ENCODE peak calls at places on chromosomes 16 and 17, in five cellular contexts. Q is iPS DF 6.9, D is HCT116, P is tibial nerve, T is lower lobe of right lung. H is an unnamed sample.

GRCh38 chr16:22300427-22301071 is 3.3 kb downstream of the POLR3E start:
- DNase-seq in Q (no peak), D (no peak), P (no peak), T (peak; percentile 61), H (peak; percentile 71)

GRCh38 chr17:50953518-50953830 is 87.3 kb upstream of the TOB1 start:
- DNase-seq in Q (no peak), D (no peak), P (no peak), T (no peak), H (no peak)

GRCh38 chr16:30907064-30907463 is 10.7 kb downstream of the CTF1 start:
- DNase-seq in Q (no peak), D (no peak), P (no peak), T (no peak), H (no peak)

GRCh38 chr16:8622315-8622656 is 788 bp downstream of the METTL22 start:
- DNase-seq in Q (no peak), D (no peak), P (no peak), T (no peak), H (no peak)

GRCh38 chr17:44557653-44558285 is 485 bp downstream of the FZD2 start:
- DNase-seq in Q (no peak), D (no peak), P (no peak), T (peak; percentile 61), H (peak; percentile 64)

GRCh38 chr17:37494401-37494831 is 4.7 kb downstream of the DUSP14 start:
- DNase-seq in Q (no peak), D (no peak), P (no peak), T (no peak), H (no peak)

GRCh38 chr17:45843722-45844121 is 959 bp upstream of the SPPL2C start:
- DNase-seq in Q (no peak), D (no peak), P (no peak), T (no peak), H (no peak)

GRCh38 chr17:52181842-52182241 is 23.3 kb upstream of the CA10 start:
- DNase-seq in Q (no peak), D (no peak), P (no peak), T (no peak), H (no peak)

GRCh38 chr16:64412578-64413280 is 709.1 kb downstream of the CDH11 start:
- DNase-seq in Q (no peak), D (no peak), P (no peak), T (no peak), H (no peak)

GRCh38 chr16:30660424-30661251 is 2.4 kb downstream of the FBRS start:
- DNase-seq in Q (no peak), D (no peak), P (no peak), T (no peak), H (no peak)

GRCh38 chr17:4256952-4257351 is 6.8 kb downstream of the ANKFY1 start:
- DNase-seq in Q (no peak), D (no peak), P (no peak), T (no peak), H (no peak)

GRCh38 chr17:38798614-38799500 is 499 bp downstream of the PIP4K2B start:
- DNase-seq in Q (no peak), D (no peak), P (peak; percentile 13), T (peak; percentile 70), H (peak; percentile 50)

GRCh38 chr17:7237761-7238417 is 1.4 kb downstream of the PHF23 start:
- DNase-seq in Q (no peak), D (no peak), P (peak; percentile 57), T (peak; percentile 90), H (peak; percentile 78)

GRCh38 chr17:72632026-72632684 is 460.3 kb downstream of the SLC39A11 start:
- DNase-seq in Q (no peak), D (no peak), P (no peak), T (no peak), H (peak; percentile 85)

GRCh38 chr16:30472328-30472942 is at the start of gene ITGAL:
- DNase-seq in Q (no peak), D (no peak), P (no peak), T (peak; percentile 84), H (no peak)

GRCh38 chr17:7478276-7479138 is 924 bp downstream of the ZBTB4 start:
- DNase-seq in Q (no peak), D (no peak), P (no peak), T (peak; percentile 77), H (peak; percentile 65)

GRCh38 chr16:66135376-66135775 is 231.1 kb upstream of the CDH5 start:
- DNase-seq in Q (no peak), D (no peak), P (peak; percentile 39), T (no peak), H (no peak)

GRCh38 chr17:69762359-69762758 is 312.7 kb upstream of the KCNJ16 start:
- DNase-seq in Q (no peak), D (no peak), P (no peak), T (no peak), H (no peak)

GRCh38 chr16:89065445-89065795 is 28.2 kb upstream of the ACSF3 start:
- DNase-seq in Q (no peak), D (no peak), P (no peak), T (no peak), H (no peak)

GRCh38 chr16:89064606-89065444 is 28.8 kb upstream of the ACSF3 start:
- DNase-seq in Q (no peak), D (no peak), P (no peak), T (no peak), H (no peak)

GRCh38 chr16:89069920-89070319 is 23.7 kb upstream of the ACSF3 start:
- DNase-seq in Q (no peak), D (no peak), P (no peak), T (no peak), H (no peak)

GRCh38 chr16:89066746-89067145 is 26.9 kb upstream of the ACSF3 start:
- DNase-seq in Q (no peak), D (no peak), P (no peak), T (no peak), H (no peak)

DNA sequence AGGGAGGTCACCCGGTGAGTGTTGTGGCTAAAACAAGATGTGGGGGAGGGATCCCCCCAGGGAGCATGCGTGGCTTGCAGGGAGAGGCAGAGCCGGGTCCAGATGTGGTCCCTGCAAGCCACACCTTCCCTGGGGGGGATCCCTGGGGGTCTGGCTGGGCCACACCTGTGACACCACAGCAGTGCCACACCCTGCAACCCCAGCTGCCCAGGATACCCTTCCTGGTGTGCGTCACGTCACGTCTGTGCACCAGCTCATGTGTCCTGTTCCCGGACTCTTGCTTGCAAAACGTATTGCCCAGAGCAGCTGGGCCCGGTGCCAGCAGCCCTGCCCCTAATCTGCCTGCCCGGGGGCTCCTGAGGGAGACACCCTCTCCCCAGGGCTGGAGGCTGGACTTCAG is 26.0 kb upstream of the ACSF3 start:
- DNase-seq in Q (no peak), D (no peak), P (no peak), T (no peak), H (no peak)
- H3K4me1 ChIP-seq in Q (no peaks in the 10 kb centered on the region), D (no peaks in the 10 kb centered on the region), P (no peaks in the 10 kb centered on the region), T (no peaks in the 10 kb centered on the region), H (no peaks in the 10 kb centered on the region)

GRCh38 chr17:75910699-75911098 is 6.0 kb upstream of the MRPL38 start:
- DNase-seq in Q (no peak), D (no peak), P (no peak), T (no peak), H (no peak)
- H3K4me1 ChIP-seq in Q (no peaks in the 10 kb centered on the region), D (peaks cover 13% of the 10 kb centered on the region), P (no peaks in the 10 kb centered on the region), T (peaks cover 36% of the 10 kb centered on the region), H (peaks cover 5% of the 10 kb centered on the region)

GRCh38 chr16:19713697-19714096 is 4.3 kb downstream of the KNOP1 start:
- DNase-seq in Q (no peak), D (no peak), P (no peak), T (no peak), H (no peak)

GRCh38 chr16:19710991-19711545 is 7.0 kb downstream of the KNOP1 start:
- DNase-seq in Q (no peak), D (no peak), P (no peak), T (no peak), H (no peak)

GRCh38 chr16:19710191-19710908 is 7.7 kb downstream of the KNOP1 start:
- DNase-seq in Q (no peak), D (no peak), P (no peak), T (no peak), H (no peak)

GRCh38 chr16:19711643-19712042 is 6.4 kb downstream of the KNOP1 start:
- DNase-seq in Q (no peak), D (no peak), P (no peak), T (no peak), H (no peak)

DNA sequence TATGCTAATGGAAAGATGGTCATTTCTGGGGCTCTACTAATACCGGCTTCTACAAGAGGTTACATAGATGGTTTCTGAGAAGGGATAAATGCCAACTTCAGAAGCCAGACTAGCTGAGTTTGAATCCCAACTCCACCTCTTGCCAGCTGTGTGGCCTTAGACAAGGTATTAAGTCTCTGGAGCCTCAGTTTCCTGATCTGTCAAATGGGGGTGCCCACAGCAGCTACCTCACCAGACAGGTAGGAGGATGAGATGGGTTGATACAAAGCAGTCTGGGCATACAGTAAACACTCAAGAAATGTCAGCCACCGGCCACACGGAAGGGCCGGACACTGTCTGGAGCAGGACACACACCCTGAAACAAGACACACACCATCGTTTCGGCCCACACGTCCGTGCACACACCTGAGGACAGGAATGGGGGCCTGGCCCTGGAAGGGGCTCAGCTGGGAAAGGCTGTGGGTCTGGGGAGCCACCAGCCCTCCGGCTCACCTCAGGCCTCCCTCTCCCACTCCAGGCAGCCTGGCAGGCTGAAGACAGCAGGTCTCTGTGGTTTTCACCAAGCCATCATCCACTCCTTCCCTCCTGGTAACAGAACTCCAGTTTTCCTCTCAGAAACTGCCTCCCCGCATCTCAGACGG is 5.5 kb downstream of the KNOP1 start:
- DNase-seq in Q (no peak), D (no peak), P (no peak), T (no peak), H (no peak)
- H3K4me1 ChIP-seq in Q (peaks cover 14% of the 10 kb centered on the region), D (peaks cover 11% of the 10 kb centered on the region), P (no peaks in the 10 kb centered on the region), T (peaks cover 20% of the 10 kb centered on the region), H (peaks cover 21% of the 10 kb centered on the region)

GRCh38 chr17:40327244-40327666 is 18.3 kb downstream of the RARA start:
- DNase-seq in Q (no peak), D (no peak), P (no peak), T (no peak), H (no peak)

GRCh38 chr17:40327735-40328385 is 18.9 kb downstream of the RARA start:
- DNase-seq in Q (no peak), D (no peak), P (no peak), T (peak; percentile 54), H (no peak)

GRCh38 chr17:40325156-40326013 is 16.4 kb downstream of the RARA start:
- DNase-seq in Q (no peak), D (no peak), P (no peak), T (peak; percentile 44), H (no peak)

GRCh38 chr17:40326832-40327199 is 17.8 kb downstream of the RARA start:
- DNase-seq in Q (no peak), D (no peak), P (no peak), T (peak; percentile 32), H (no peak)

DNA sequence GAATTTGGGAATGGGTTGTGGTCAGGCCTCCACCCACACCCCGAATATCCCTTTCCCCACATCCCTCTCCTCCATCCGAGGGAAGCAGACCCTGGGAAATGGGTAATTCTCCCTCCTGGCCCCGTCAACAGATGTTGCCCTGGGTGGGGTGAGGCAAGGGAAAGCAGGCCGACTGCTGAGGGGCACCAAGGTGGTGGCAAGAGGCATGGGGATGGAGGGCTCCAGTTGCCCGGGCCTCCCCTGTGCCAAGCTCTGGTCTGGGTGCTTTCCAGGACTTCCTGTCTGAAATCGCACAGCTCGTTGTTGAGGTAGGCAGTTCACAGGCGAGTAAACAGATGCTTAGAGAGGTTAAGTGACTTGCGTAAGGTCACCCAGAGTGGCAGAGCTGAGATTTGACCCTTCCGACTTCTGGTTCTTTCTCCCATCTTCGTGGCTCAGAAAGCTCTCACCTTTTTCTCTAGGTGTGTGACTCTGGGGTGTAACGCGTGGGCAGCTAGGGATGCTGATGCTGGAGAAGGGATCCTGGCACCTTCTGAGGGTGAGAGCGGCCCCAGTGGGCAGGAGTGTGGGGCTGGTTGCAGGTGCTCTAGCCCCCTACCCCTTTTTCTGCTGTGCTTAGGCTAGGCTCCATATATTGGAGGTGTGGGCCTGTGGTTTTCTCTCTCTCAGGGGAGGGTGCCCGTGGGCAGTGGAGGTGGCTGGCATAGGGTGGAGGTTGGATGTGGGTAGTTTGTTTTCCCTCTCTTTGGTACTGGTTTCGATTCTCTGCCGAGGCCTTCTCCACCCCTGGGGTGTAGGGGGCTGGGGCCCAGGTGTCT is 17.2 kb downstream of the RARA start:
- DNase-seq in Q (no peak), D (no peak), P (no peak), T (peak; percentile 63), H (no peak)
- H3K4me1 ChIP-seq in Q (peaks cover 7% of the 10 kb centered on the region), D (peaks cover 38% of the 10 kb centered on the region), P (peaks cover 6% of the 10 kb centered on the region), T (peaks cover 99% of the 10 kb centered on the region), H (peaks cover 93% of the 10 kb centered on the region)